ENCODE peak calls at places on chromosome 19, in five cellular contexts. Z is lung, H is A549, U is heart right ventricle, B is body of pancreas. T is an unnamed sample.

GRCh38 chr19:29260477-29261317 is 47.7 kb upstream of the UQCRFS1 start:
- DNase-seq in U (no peak), Z (no peak), B (no peak), H (no peak), T (no peak)

GRCh38 chr19:50896591-50897190 is 14.5 kb downstream of the KLK4 start:
- DNase-seq in H (no peak), B (no peak), Z (no peak), U (no peak), T (peak)

GRCh38 chr19:49506575-49507105 is 5.8 kb upstream of the FCGRT start:
- DNase-seq in Z (peak), H (peak), B (peak), U (no peak), T (no peak)

GRCh38 chr19:30669329-30670010 is 297.3 kb downstream of the ZNF536 start:
- DNase-seq in H (peak), U (peak), Z (no peak), B (peak), T (no peak)

GRCh38 chr19:50725932-50726230 is 2.7 kb downstream of the CLEC11A start:
- DNase-seq in Z (no peak), B (no peak), H (no peak), U (no peak), T (no peak)

GRCh38 chr19:51440846-51441409 is 17.3 kb downstream of the SIGLEC8 start:
- DNase-seq in Z (no peak), H (no peak), U (no peak), B (no peak), T (no peak)

GRCh38 chr19:23382955-23383354 is 12.3 kb downstream of the ZNF91 start:
- DNase-seq in Z (no peak), B (no peak), H (no peak), U (no peak), T (no peak)

GRCh38 chr19:36605101-36605838 is at the start of gene ZNF382:
- DNase-seq in Z (peak), B (peak), U (peak), H (no peak), T (no peak)

GRCh38 chr19:39951686-39952085 is 17.3 kb upstream of the FCGBP start:
- DNase-seq in H (peak), U (no peak), Z (no peak), B (no peak), T (no peak)

GRCh38 chr19:4051175-4052101 is 15.3 kb downstream of the ZBTB7A start:
- DNase-seq in B (no peak), Z (no peak), H (no peak), U (no peak), T (no peak)

GRCh38 chr19:42255766-42256750 is 1.1 kb upstream of the ERF start:
- DNase-seq in B (no peak), U (peak), H (peak), Z (no peak), T (no peak)

GRCh38 chr19:47232422-47233211 is 1.6 kb upstream of the BBC3 start:
- DNase-seq in H (no peak), B (no peak), Z (no peak), U (no peak), T (peak)

GRCh38 chr19:27672309-27673047 is 1540.5 kb downstream of the UQCRFS1 start:
- DNase-seq in B (no peak), H (no peak), U (peak), Z (no peak), T (no peak)

GRCh38 chr19:5452594-5453565 is 2.3 kb upstream of the ZNRF4 start:
- DNase-seq in U (no peak), H (peak), B (no peak), Z (no peak), T (no peak)

GRCh38 chr19:46025825-46026224 is 3.0 kb upstream of the PGLYRP1 start:
- DNase-seq in B (no peak), H (no peak), U (no peak), Z (no peak), T (no peak)

GRCh38 chr19:3494051-3494450 is 6.4 kb downstream of the DOHH start:
- DNase-seq in Z (no peak), B (no peak), U (no peak), H (peak), T (no peak)

GRCh38 chr19:29040951-29041350 is 172.0 kb downstream of the UQCRFS1 start:
- DNase-seq in B (no peak), U (no peak), H (no peak), Z (no peak), T (no peak)

GRCh38 chr19:49889687-49890348 is 6.9 kb downstream of the IL4I1 start:
- DNase-seq in Z (peak), H (peak), U (peak), B (peak), T (no peak)

GRCh38 chr19:5719274-5719960 is 529 bp downstream of the LONP1 start:
- DNase-seq in U (no peak), H (no peak), Z (no peak), B (no peak), T (no peak)

GRCh38 chr19:3178973-3179738 is 587 bp downstream of the S1PR4 start:
- DNase-seq in B (no peak), U (no peak), H (no peak), Z (no peak), T (no peak)

GRCh38 chr19:48644839-48645651 is 942 bp downstream of the CA11 start:
- DNase-seq in B (peak), H (peak), Z (peak), U (peak), T (no peak)

GRCh38 chr19:48329167-48329891 is 4.0 kb downstream of the EMP3 start:
- DNase-seq in H (no peak), U (no peak), B (no peak), Z (no peak), T (no peak)

GRCh38 chr19:30521937-30522336 is 149.8 kb downstream of the ZNF536 start:
- DNase-seq in B (no peak), H (no peak), U (no peak), Z (no peak), T (no peak)

GRCh38 chr19:46529622-46530451 is 34.2 kb upstream of the PNMA8B start:
- DNase-seq in B (peak), H (peak), U (peak), Z (peak), T (no peak)

GRCh38 chr19:294819-295686 is 3.9 kb upstream of the PLPP2 start:
- DNase-seq in Z (no peak), B (peak), U (no peak), H (peak), T (no peak)

GRCh38 chr19:6551607-6552450 is 21.0 kb downstream of the TNFSF9 start:
- DNase-seq in U (no peak), Z (no peak), H (peak), B (no peak), T (no peak)

GRCh38 chr19:7124782-7125181 is 55.3 kb downstream of the ZNF557 start:
- DNase-seq in U (no peak), B (no peak), H (no peak), Z (no peak), T (no peak)

GRCh38 chr19:39692166-39692565 is 12.1 kb upstream of the LGALS14 start:
- DNase-seq in H (no peak), U (no peak), Z (no peak), B (no peak), T (no peak)

GRCh38 chr19:39792999-39793546 is 14.4 kb downstream of the LEUTX start:
- DNase-seq in Z (peak), U (peak), B (peak), H (peak), T (peak)

GRCh38 chr19:51546650-51547396 is 15.4 kb upstream of the SIGLEC6 start:
- DNase-seq in U (no peak), B (no peak), Z (no peak), H (no peak), T (no peak)

GRCh38 chr19:31383553-31383952 is 34.3 kb upstream of the TSHZ3 start:
- DNase-seq in B (no peak), H (no peak), U (no peak), Z (no peak), T (no peak)

GRCh38 chr19:44671400-44671799 is at the start of gene CEACAM19:
- DNase-seq in U (no peak), H (no peak), B (no peak), Z (no peak), T (no peak)

GRCh38 chr19:2426661-2427322 is 594 bp downstream of the TIMM13 start:
- DNase-seq in Z (no peak), U (no peak), H (peak), B (peak), T (no peak)

GRCh38 chr19:44718441-44719261 is 19.7 kb downstream of the CEACAM16 start:
- DNase-seq in U (peak), B (peak), Z (peak), H (peak), T (peak)

GRCh38 chr19:49592486-49593232 is 1.7 kb downstream of the PRR12 start:
- DNase-seq in H (peak), Z (no peak), B (no peak), U (no peak), T (no peak)

GRCh38 chr19:40588110-40588854 is 11.6 kb downstream of the SHKBP1 start:
- DNase-seq in H (no peak), Z (no peak), B (no peak), U (no peak), T (no peak)

GRCh38 chr19:7340959-7341837 is 7.5 kb upstream of the ARHGEF18 start:
- DNase-seq in U (peak), Z (peak), H (peak), B (peak), T (peak)

DNA sequence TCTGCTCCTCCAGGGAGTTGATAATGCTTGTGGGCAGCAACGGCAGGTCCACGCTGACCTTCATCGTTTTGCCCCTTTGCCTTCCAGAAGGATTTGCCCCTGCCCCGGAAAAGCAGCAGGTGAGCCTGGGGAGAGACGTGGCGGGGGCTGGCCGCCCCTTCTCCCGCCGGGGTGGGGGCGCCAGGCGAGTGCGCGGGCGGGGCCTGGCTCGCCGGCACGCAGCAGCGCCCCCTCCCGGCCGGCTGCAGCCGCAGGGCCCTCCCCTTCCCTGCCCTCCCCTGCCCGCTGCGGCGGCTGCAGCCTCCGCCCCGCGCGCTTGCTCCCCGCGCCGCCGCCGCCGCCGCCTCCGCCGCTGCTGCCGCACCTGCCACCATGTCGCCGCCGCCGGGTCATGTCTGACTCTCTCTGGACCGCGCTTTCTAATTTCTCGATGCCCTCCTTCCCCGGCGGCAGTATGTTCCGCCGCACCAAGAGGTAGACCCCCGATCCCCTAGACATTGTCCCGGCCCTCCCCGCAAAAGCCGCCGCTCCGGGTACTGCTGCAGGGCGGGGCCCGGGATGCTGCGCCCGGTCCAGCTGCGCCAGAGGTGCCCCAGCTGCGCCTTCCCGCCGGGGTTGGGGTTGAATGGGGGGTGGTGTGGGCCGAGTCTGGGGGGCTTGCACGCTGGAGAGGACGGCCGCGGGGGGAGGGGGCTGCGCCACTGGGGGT is at the start of gene MAST1:
- DNase-seq in Z (no peak), B (peak), U (no peak), H (no peak), T (no peak)
- TF ChIP-seq CTCF in Z (peak), B (peak), U (peak), H (peak), T (no peak)

DNA sequence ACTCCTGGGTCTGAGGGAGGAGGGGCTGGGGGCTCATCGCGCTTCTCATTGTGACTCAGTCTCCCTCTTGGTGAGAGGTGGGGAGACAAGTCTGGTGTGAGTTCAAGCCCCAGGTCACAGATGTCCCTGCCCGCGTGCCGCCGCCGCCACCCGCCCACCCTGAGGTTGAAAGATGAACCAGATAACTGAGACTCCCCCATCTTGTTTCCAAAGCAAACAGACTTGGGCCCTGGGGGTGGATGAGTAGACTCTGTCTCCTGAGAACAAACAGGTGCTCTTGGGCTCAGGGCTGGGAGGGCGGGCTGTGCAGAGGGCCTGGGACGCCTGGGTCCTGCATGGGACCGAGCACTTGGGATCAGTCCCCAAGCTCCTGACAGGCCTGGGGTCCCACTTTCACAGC is 567 bp downstream of the SBK2 start:
- DNase-seq in Z (no peak), U (no peak), H (no peak), B (no peak), T (no peak)
- H3K4me3 ChIP-seq in Z (no peak), U (no peak), H (no peak), B (no peak), T (no peak)

DNA sequence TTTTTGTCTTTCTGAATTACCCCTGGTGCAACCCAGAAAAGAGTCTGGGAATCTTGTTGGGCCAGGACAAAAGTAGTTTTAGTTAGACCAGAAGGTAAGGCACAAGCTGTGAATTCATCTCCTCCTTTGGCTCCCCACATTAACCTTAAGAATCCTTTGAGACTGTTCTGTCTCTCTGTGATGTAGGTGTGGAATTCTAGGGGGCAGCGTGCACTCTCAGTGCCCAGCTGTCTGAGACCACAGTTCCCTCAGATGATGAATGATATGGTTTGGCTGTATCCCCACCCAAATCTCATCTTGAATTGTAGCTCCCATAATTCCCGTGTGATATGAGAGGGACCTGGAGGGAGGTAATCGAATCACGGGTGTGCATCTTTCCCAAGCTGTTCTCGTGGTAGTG is 43.9 kb downstream of the ZNF506 start:
- DNase-seq in U (no peak), Z (no peak), H (no peak), B (no peak), T (no peak)
- TF ChIP-seq CTCF in U (no peak), Z (no peak), H (no peak), B (no peak), T (no peak)

GRCh38 chr19:19106061-19106551 is 32.2 kb downstream of the TMEM161A start:
- DNase-seq in B (no peak), H (no peak), U (no peak), Z (no peak), T (no peak)
- H3K4me3 ChIP-seq in B (no peak), H (peak), U (peak), Z (no peak), T (peak)

GRCh38 chr19:10603084-10603872 is 16.2 kb upstream of the AP1M2 start:
- DNase-seq in Z (no peak), B (peak), U (peak), H (no peak), T (no peak)
- TF ChIP-seq CTCF in Z (no peak), B (no peak), U (no peak), H (no peak), T (no peak)

GRCh38 chr19:18274303-18274775 is at the start of gene IQCN:
- DNase-seq in H (peak), Z (no peak), B (no peak), U (no peak), T (no peak)
- H3K4me3 ChIP-seq in H (peak), Z (no peak), B (no peak), U (no peak), T (no peak)

GRCh38 chr19:38070573-38070972 is 153.4 kb downstream of the DPF1 start:
- DNase-seq in H (no peak), U (no peak), Z (no peak), B (no peak), T (no peak)

GRCh38 chr19:38076337-38076736 is 147.7 kb downstream of the DPF1 start:
- DNase-seq in U (no peak), B (no peak), H (no peak), Z (no peak), T (no peak)

GRCh38 chr19:38071647-38072046 is 152.4 kb downstream of the DPF1 start:
- DNase-seq in U (no peak), H (no peak), Z (no peak), B (no peak), T (no peak)

GRCh38 chr19:38072776-38073411 is 151.1 kb downstream of the DPF1 start:
- DNase-seq in B (no peak), Z (no peak), H (no peak), U (no peak), T (no peak)

GRCh38 chr19:38073806-38074685 is 150.0 kb downstream of the DPF1 start:
- DNase-seq in B (no peak), H (no peak), U (no peak), Z (no peak), T (no peak)
- TF ChIP-seq CTCF in B (no peak), H (no peak), U (no peak), Z (no peak), T (no peak)